ENCODE peak calls at places on chromosomes 3 and 15, in nine cellular contexts. One of them, this sample, is unnamed.

GRCh38 chr15:37891754-37892368 is 42.6 kb upstream of the TMCO5A start:
- DNase-seq in heart left ventricle: no peak
- DNase-seq in esophagus squamous epithelium: no peak
- DNase-seq in suprapubic skin: no peak
- DNase-seq in transverse colon: no peak
- DNase-seq in tibial nerve: no peak
- DNase-seq in body of pancreas: peak; percentile 24
- DNase-seq in A549: peak; percentile 33
- DNase-seq in prostate gland: peak; percentile 8
- DNase-seq in this sample: peak; percentile 32

GRCh38 chr15:37131639-37132038 is 31.3 kb upstream of the MEIS2 start:
- DNase-seq in transverse colon: no peak
- DNase-seq in suprapubic skin: no peak
- DNase-seq in tibial nerve: no peak
- DNase-seq in A549: peak; percentile 5
- DNase-seq in esophagus squamous epithelium: no peak
- DNase-seq in heart left ventricle: no peak
- DNase-seq in body of pancreas: no peak
- DNase-seq in prostate gland: no peak
- DNase-seq in this sample: no peak

GRCh38 chr3:172104471-172105072 is 65.2 kb downstream of the FNDC3B start:
- DNase-seq in suprapubic skin: no peak
- DNase-seq in prostate gland: no peak
- DNase-seq in heart left ventricle: no peak
- DNase-seq in transverse colon: no peak
- DNase-seq in A549: peak; percentile 29
- DNase-seq in tibial nerve: no peak
- DNase-seq in esophagus squamous epithelium: no peak
- DNase-seq in body of pancreas: peak; percentile 90
- DNase-seq in this sample: no peak

GRCh38 chr15:25067725-25068309 is 113.0 kb downstream of the SNRPN start:
- DNase-seq in transverse colon: no peak
- DNase-seq in esophagus squamous epithelium: no peak
- DNase-seq in tibial nerve: no peak
- DNase-seq in suprapubic skin: no peak
- DNase-seq in prostate gland: no peak
- DNase-seq in heart left ventricle: no peak
- DNase-seq in body of pancreas: no peak
- DNase-seq in A549: no peak
- DNase-seq in this sample: no peak

GRCh38 chr3:171458857-171459129 is 1.4 kb downstream of the TNIK start:
- DNase-seq in body of pancreas: no peak
- DNase-seq in esophagus squamous epithelium: no peak
- DNase-seq in tibial nerve: no peak
- DNase-seq in prostate gland: no peak
- DNase-seq in heart left ventricle: no peak
- DNase-seq in A549: no peak
- DNase-seq in transverse colon: no peak
- DNase-seq in suprapubic skin: no peak
- DNase-seq in this sample: no peak

GRCh38 chr3:38614651-38615352 is 34.7 kb downstream of the SCN5A start:
- DNase-seq in prostate gland: no peak
- DNase-seq in tibial nerve: no peak
- DNase-seq in body of pancreas: no peak
- DNase-seq in heart left ventricle: no peak
- DNase-seq in esophagus squamous epithelium: no peak
- DNase-seq in transverse colon: no peak
- DNase-seq in suprapubic skin: no peak
- DNase-seq in A549: no peak
- DNase-seq in this sample: no peak

GRCh38 chr3:192957441-192957951 is 39.8 kb upstream of the MB21D2 start:
- DNase-seq in suprapubic skin: no peak
- DNase-seq in transverse colon: peak; percentile 11
- DNase-seq in A549: peak; percentile 33
- DNase-seq in heart left ventricle: peak; percentile 43
- DNase-seq in tibial nerve: peak; percentile 75
- DNase-seq in body of pancreas: peak; percentile 58
- DNase-seq in esophagus squamous epithelium: no peak
- DNase-seq in prostate gland: no peak
- DNase-seq in this sample: peak; percentile 93

GRCh38 chr3:77931272-77932009 is 891.5 kb downstream of the ROBO2 start:
- DNase-seq in esophagus squamous epithelium: no peak
- DNase-seq in tibial nerve: peak; percentile 11
- DNase-seq in prostate gland: no peak
- DNase-seq in suprapubic skin: no peak
- DNase-seq in body of pancreas: peak; percentile 7
- DNase-seq in A549: no peak
- DNase-seq in heart left ventricle: peak; percentile 29
- DNase-seq in transverse colon: no peak
- DNase-seq in this sample: no peak

GRCh38 chr3:5187920-5188418 is 462 bp downstream of the EDEM1 start:
- DNase-seq in body of pancreas: peak; percentile 44
- DNase-seq in prostate gland: no peak
- DNase-seq in heart left ventricle: peak; percentile 37
- DNase-seq in transverse colon: peak; percentile 38
- DNase-seq in suprapubic skin: peak; percentile 84
- DNase-seq in tibial nerve: no peak
- DNase-seq in A549: peak; percentile 38
- DNase-seq in esophagus squamous epithelium: no peak
- DNase-seq in this sample: peak; percentile 60

GRCh38 chr3:52525666-52526065 is 8.0 kb downstream of the NT5DC2 start:
- DNase-seq in body of pancreas: no peak
- DNase-seq in esophagus squamous epithelium: no peak
- DNase-seq in A549: no peak
- DNase-seq in heart left ventricle: no peak
- DNase-seq in suprapubic skin: no peak
- DNase-seq in transverse colon: no peak
- DNase-seq in tibial nerve: no peak
- DNase-seq in prostate gland: no peak
- DNase-seq in this sample: no peak

GRCh38 chr3:106379251-106379750 is 510.5 kb upstream of the CBLB start:
- DNase-seq in transverse colon: no peak
- DNase-seq in esophagus squamous epithelium: no peak
- DNase-seq in suprapubic skin: no peak
- DNase-seq in tibial nerve: no peak
- DNase-seq in A549: no peak
- DNase-seq in prostate gland: no peak
- DNase-seq in body of pancreas: no peak
- DNase-seq in heart left ventricle: no peak
- DNase-seq in this sample: no peak

GRCh38 chr15:52011711-52012144 is 7.3 kb upstream of the MAPK6 start:
- DNase-seq in prostate gland: peak; percentile 25
- DNase-seq in A549: no peak
- DNase-seq in tibial nerve: no peak
- DNase-seq in transverse colon: no peak
- DNase-seq in body of pancreas: no peak
- DNase-seq in esophagus squamous epithelium: no peak
- DNase-seq in heart left ventricle: peak; percentile 37
- DNase-seq in suprapubic skin: no peak
- DNase-seq in this sample: no peak

GRCh38 chr3:177475266-177475665 is 278.0 kb upstream of the TBL1XR1 start:
- DNase-seq in body of pancreas: peak; percentile 8
- DNase-seq in prostate gland: no peak
- DNase-seq in suprapubic skin: no peak
- DNase-seq in A549: no peak
- DNase-seq in heart left ventricle: no peak
- DNase-seq in tibial nerve: no peak
- DNase-seq in transverse colon: no peak
- DNase-seq in esophagus squamous epithelium: no peak
- DNase-seq in this sample: no peak

GRCh38 chr3:54817628-54818027 is 110.2 kb downstream of the LRTM1 start:
- DNase-seq in tibial nerve: no peak
- DNase-seq in esophagus squamous epithelium: no peak
- DNase-seq in heart left ventricle: no peak
- DNase-seq in suprapubic skin: no peak
- DNase-seq in prostate gland: no peak
- DNase-seq in body of pancreas: no peak
- DNase-seq in transverse colon: no peak
- DNase-seq in A549: no peak
- DNase-seq in this sample: no peak

GRCh38 chr15:78393137-78393536 is 44.9 kb upstream of the IREB2 start:
- DNase-seq in A549: no peak
- DNase-seq in tibial nerve: no peak
- DNase-seq in body of pancreas: no peak
- DNase-seq in transverse colon: no peak
- DNase-seq in suprapubic skin: no peak
- DNase-seq in heart left ventricle: no peak
- DNase-seq in esophagus squamous epithelium: no peak
- DNase-seq in prostate gland: no peak
- DNase-seq in this sample: no peak

GRCh38 chr15:99651023-99651807 is 82.0 kb downstream of the LYSMD4 start:
- DNase-seq in heart left ventricle: no peak
- DNase-seq in A549: peak; percentile 8
- DNase-seq in esophagus squamous epithelium: no peak
- DNase-seq in prostate gland: no peak
- DNase-seq in transverse colon: no peak
- DNase-seq in body of pancreas: no peak
- DNase-seq in suprapubic skin: no peak
- DNase-seq in tibial nerve: no peak
- DNase-seq in this sample: no peak

GRCh38 chr15:32669870-32670623 is 28.5 kb downstream of the SCG5 start:
- DNase-seq in transverse colon: no peak
- DNase-seq in tibial nerve: peak; percentile 32
- DNase-seq in suprapubic skin: peak; percentile 83
- DNase-seq in esophagus squamous epithelium: no peak
- DNase-seq in body of pancreas: no peak
- DNase-seq in A549: no peak
- DNase-seq in heart left ventricle: no peak
- DNase-seq in prostate gland: no peak
- DNase-seq in this sample: no peak

GRCh38 chr15:51260262-51260661 is 78.1 kb downstream of the CYP19A1 start:
- DNase-seq in A549: no peak
- DNase-seq in prostate gland: no peak
- DNase-seq in tibial nerve: no peak
- DNase-seq in suprapubic skin: no peak
- DNase-seq in body of pancreas: no peak
- DNase-seq in heart left ventricle: no peak
- DNase-seq in esophagus squamous epithelium: no peak
- DNase-seq in transverse colon: no peak
- DNase-seq in this sample: no peak

GRCh38 chr3:153439780-153440179 is 277.8 kb downstream of the RAP2B start:
- DNase-seq in suprapubic skin: no peak
- DNase-seq in transverse colon: no peak
- DNase-seq in body of pancreas: no peak
- DNase-seq in prostate gland: no peak
- DNase-seq in tibial nerve: no peak
- DNase-seq in esophagus squamous epithelium: no peak
- DNase-seq in heart left ventricle: no peak
- DNase-seq in A549: peak; percentile 10
- DNase-seq in this sample: no peak
- TF ChIP-seq CTCF in suprapubic skin: no peak
- TF ChIP-seq CTCF in transverse colon: no peak
- TF ChIP-seq CTCF in body of pancreas: no peak
- TF ChIP-seq CTCF in prostate gland: no peak
- TF ChIP-seq CTCF in tibial nerve: no peak
- TF ChIP-seq CTCF in esophagus squamous epithelium: no peak
- TF ChIP-seq CTCF in heart left ventricle: no peak
- TF ChIP-seq CTCF in A549: no peak
- TF ChIP-seq CTCF in this sample: no peak

GRCh38 chr15:80095511-80095910 is 36.0 kb downstream of the ZFAND6 start:
- DNase-seq in A549: no peak
- DNase-seq in suprapubic skin: no peak
- DNase-seq in tibial nerve: no peak
- DNase-seq in esophagus squamous epithelium: no peak
- DNase-seq in body of pancreas: no peak
- DNase-seq in heart left ventricle: no peak
- DNase-seq in prostate gland: no peak
- DNase-seq in transverse colon: no peak
- DNase-seq in this sample: no peak
- TF ChIP-seq POLR2A in A549: no peak
- TF ChIP-seq POLR2A in suprapubic skin: no peak
- TF ChIP-seq POLR2A in tibial nerve: no peak
- TF ChIP-seq POLR2A in esophagus squamous epithelium: no peak
- TF ChIP-seq POLR2A in body of pancreas: no peak
- TF ChIP-seq POLR2A in heart left ventricle: no peak
- TF ChIP-seq POLR2A in prostate gland: no peak
- TF ChIP-seq POLR2A in transverse colon: no peak
- TF ChIP-seq POLR2A in this sample: no peak

GRCh38 chr3:81303326-81303725 is 458.1 kb downstream of the GBE1 start:
- DNase-seq in body of pancreas: no peak
- DNase-seq in prostate gland: no peak
- DNase-seq in suprapubic skin: no peak
- DNase-seq in heart left ventricle: no peak
- DNase-seq in tibial nerve: no peak
- DNase-seq in A549: no peak
- DNase-seq in transverse colon: no peak
- DNase-seq in esophagus squamous epithelium: no peak
- DNase-seq in this sample: no peak
- TF ChIP-seq CTCF in body of pancreas: no peak
- TF ChIP-seq CTCF in prostate gland: no peak
- TF ChIP-seq CTCF in suprapubic skin: no peak
- TF ChIP-seq CTCF in heart left ventricle: no peak
- TF ChIP-seq CTCF in tibial nerve: no peak
- TF ChIP-seq CTCF in A549: no peak
- TF ChIP-seq CTCF in transverse colon: no peak
- TF ChIP-seq CTCF in esophagus squamous epithelium: no peak
- TF ChIP-seq CTCF in this sample: no peak

GRCh38 chr3:197791120-197792018 is at the start of gene LRCH3:
- DNase-seq in A549: peak; percentile 65
- DNase-seq in prostate gland: peak; percentile 67
- DNase-seq in heart left ventricle: peak; percentile 81
- DNase-seq in tibial nerve: peak; percentile 73
- DNase-seq in esophagus squamous epithelium: no peak
- DNase-seq in suprapubic skin: peak; percentile 90
- DNase-seq in body of pancreas: peak; percentile 73
- DNase-seq in transverse colon: peak; percentile 76
- DNase-seq in this sample: peak; percentile 81
- TF ChIP-seq POLR2A in A549: peak; percentile 94
- TF ChIP-seq POLR2A in prostate gland: peak; percentile 67
- TF ChIP-seq POLR2A in heart left ventricle: peak; percentile 75
- TF ChIP-seq POLR2A in tibial nerve: no peak
- TF ChIP-seq POLR2A in esophagus squamous epithelium: peak; percentile 78
- TF ChIP-seq POLR2A in suprapubic skin: peak; percentile 64
- TF ChIP-seq POLR2A in body of pancreas: peak; percentile 87
- TF ChIP-seq POLR2A in transverse colon: peak; percentile 80
- TF ChIP-seq POLR2A in this sample: peak; percentile 81

DNA sequence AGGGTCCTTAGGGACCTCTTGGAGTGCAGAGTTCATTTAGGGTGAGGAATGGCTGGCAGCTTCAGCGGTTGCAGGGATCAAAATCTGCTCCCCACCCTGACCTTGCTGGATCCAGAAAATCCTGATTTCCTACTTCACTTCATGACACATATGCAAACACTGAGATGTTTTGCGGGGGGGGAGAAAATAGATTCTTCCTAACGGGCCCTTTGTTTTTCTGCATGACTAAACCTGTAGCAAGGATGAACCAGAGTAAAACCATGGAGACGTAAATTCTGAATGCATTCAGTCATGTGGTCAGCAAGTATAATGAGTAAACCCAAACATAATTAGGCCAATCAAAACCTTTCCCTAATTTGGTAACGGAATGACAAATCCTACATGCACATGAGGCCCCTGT is 20.0 kb upstream of the RBP1 start:
- DNase-seq in transverse colon: no peak
- DNase-seq in esophagus squamous epithelium: no peak
- DNase-seq in prostate gland: no peak
- DNase-seq in body of pancreas: no peak
- DNase-seq in tibial nerve: no peak
- DNase-seq in heart left ventricle: no peak
- DNase-seq in suprapubic skin: no peak
- DNase-seq in A549: no peak
- DNase-seq in this sample: no peak
- TF ChIP-seq CTCF in transverse colon: no peak
- TF ChIP-seq CTCF in esophagus squamous epithelium: no peak
- TF ChIP-seq CTCF in prostate gland: no peak
- TF ChIP-seq CTCF in body of pancreas: no peak
- TF ChIP-seq CTCF in tibial nerve: no peak
- TF ChIP-seq CTCF in heart left ventricle: no peak
- TF ChIP-seq CTCF in suprapubic skin: no peak
- TF ChIP-seq CTCF in A549: no peak
- TF ChIP-seq CTCF in this sample: no peak

This sample was measured in NB4.